ENCODE peak calls at places on chromosome 22, in nine cellular contexts. X, C, T, Z, L, G, O, M and N are unnamed samples.

GRCh38 chr22:24510694-24511625 is 15.8 kb downstream of the UPB1 start:
- DNase-seq in X (no peak), T (peak; percentile 80), G (no peak), C (peak; percentile 58), L (peak; percentile 63), O (no peak), M (no peak), Z (peak; percentile 58), N (peak; percentile 35)

GRCh38 chr22:27115816-27116256 is 458.4 kb downstream of the MIAT start:
- DNase-seq in C (no peak), L (no peak), G (no peak), Z (no peak), O (no peak), X (no peak), M (no peak), T (peak; percentile 83), N (peak; percentile 63)

GRCh38 chr22:40426671-40427070 is 56.3 kb downstream of the SGSM3 start:
- DNase-seq in M (no peak), L (no peak), C (no peak), T (peak; percentile 41), X (no peak), O (no peak), G (no peak), Z (no peak), N (no peak)

GRCh38 chr22:45885941-45886395 is 91.0 kb downstream of the WNT7B start:
- DNase-seq in X (no peak), G (no peak), T (no peak), O (peak; percentile 10), M (no peak), C (no peak), Z (peak; percentile 19), L (no peak), N (no peak)

GRCh38 chr22:39439170-39439569 is 17.6 kb upstream of the MGAT3 start:
- DNase-seq in G (no peak), X (no peak), T (peak; percentile 86), M (no peak), O (no peak), L (no peak), C (no peak), Z (no peak), N (peak; percentile 71)

GRCh38 chr22:28477556-28477955 is 202.1 kb downstream of the TTC28 start:
- DNase-seq in Z (no peak), T (no peak), L (no peak), X (no peak), C (no peak), G (no peak), O (no peak), M (no peak), N (peak; percentile 56)

GRCh38 chr22:46374663-46375474 is 39.4 kb downstream of the TRMU start:
- DNase-seq in M (no peak), T (no peak), O (no peak), L (no peak), Z (peak; percentile 21), C (peak; percentile 78), G (peak; percentile 97), X (no peak), N (peak; percentile 37)

GRCh38 chr22:33271390-33272161 is 213.4 kb upstream of the SYN3 start:
- DNase-seq in O (peak; percentile 35), G (peak; percentile 71), T (peak; percentile 4), C (peak; percentile 51), L (no peak), Z (peak; percentile 81), X (no peak), M (peak; percentile 13), N (no peak)

GRCh38 chr22:40844951-40845350 is 11.5 kb downstream of the ST13 start:
- DNase-seq in G (no peak), Z (no peak), O (no peak), C (no peak), X (no peak), L (no peak), T (no peak), M (no peak), N (no peak)

GRCh38 chr22:47328550-47329243 is 566.2 kb downstream of the TBC1D22A start:
- DNase-seq in T (peak; percentile 70), G (no peak), X (peak; percentile 56), O (no peak), C (no peak), L (no peak), M (no peak), Z (no peak), N (peak; percentile 9)

GRCh38 chr22:17120711-17121234 is 387 bp downstream of the TMEM121B start:
- DNase-seq in C (no peak), T (no peak), M (peak; percentile 76), G (no peak), X (no peak), L (peak; percentile 64), Z (no peak), O (no peak), N (peak; percentile 13)

GRCh38 chr22:43042101-43042780 is 27.3 kb upstream of the PACSIN2 start:
- DNase-seq in Z (no peak), G (peak; percentile 47), X (no peak), C (no peak), M (peak; percentile 17), O (no peak), T (no peak), L (no peak), N (peak; percentile 37)

GRCh38 chr22:23176645-23177027 is 3.7 kb upstream of the BCR start:
- DNase-seq in O (no peak), T (no peak), L (no peak), M (no peak), X (no peak), C (no peak), G (no peak), Z (no peak), N (no peak)
- H3K4me3 ChIP-seq in O (no peak overlapping the region), T (no peak overlapping the region), L (no peak overlapping the region), M (no peak overlapping the region), X (no peak overlapping the region), C (no peak overlapping the region), G (no peak overlapping the region), Z (no peak overlapping the region), N (no peak overlapping the region)

GRCh38 chr22:20175597-20175900 is 24.7 kb upstream of the CCDC188 start:
- DNase-seq in M (no peak), L (no peak), X (no peak), O (no peak), Z (no peak), G (no peak), T (no peak), C (no peak), N (no peak)

GRCh38 chr22:20173720-20174119 is 22.9 kb upstream of the CCDC188 start:
- DNase-seq in Z (no peak), C (no peak), L (no peak), G (no peak), O (no peak), M (peak; percentile 31), T (no peak), X (no peak), N (no peak)

GRCh38 chr22:20176421-20177060 is 25.7 kb upstream of the CCDC188 start:
- DNase-seq in C (no peak), L (no peak), T (no peak), X (no peak), G (no peak), O (no peak), M (no peak), Z (no peak), N (no peak)

GRCh38 chr22:20173246-20173645 is 22.4 kb upstream of the CCDC188 start:
- DNase-seq in M (no peak), G (no peak), Z (no peak), L (no peak), O (no peak), C (no peak), X (no peak), T (no peak), N (no peak)

GRCh38 chr22:20174785-20175596 is 24.1 kb upstream of the CCDC188 start:
- DNase-seq in O (no peak), T (peak; percentile 31), M (peak; percentile 62), Z (no peak), G (no peak), C (no peak), X (no peak), L (peak; percentile 38), N (no peak)
- TF ChIP-seq CTCF in O (no peak), T (peak; percentile 55), M (peak; percentile 44), Z (no peak), G (peak; percentile 50), C (no peak), X (no peak), L (peak; percentile 23), N (no peak)

DNA sequence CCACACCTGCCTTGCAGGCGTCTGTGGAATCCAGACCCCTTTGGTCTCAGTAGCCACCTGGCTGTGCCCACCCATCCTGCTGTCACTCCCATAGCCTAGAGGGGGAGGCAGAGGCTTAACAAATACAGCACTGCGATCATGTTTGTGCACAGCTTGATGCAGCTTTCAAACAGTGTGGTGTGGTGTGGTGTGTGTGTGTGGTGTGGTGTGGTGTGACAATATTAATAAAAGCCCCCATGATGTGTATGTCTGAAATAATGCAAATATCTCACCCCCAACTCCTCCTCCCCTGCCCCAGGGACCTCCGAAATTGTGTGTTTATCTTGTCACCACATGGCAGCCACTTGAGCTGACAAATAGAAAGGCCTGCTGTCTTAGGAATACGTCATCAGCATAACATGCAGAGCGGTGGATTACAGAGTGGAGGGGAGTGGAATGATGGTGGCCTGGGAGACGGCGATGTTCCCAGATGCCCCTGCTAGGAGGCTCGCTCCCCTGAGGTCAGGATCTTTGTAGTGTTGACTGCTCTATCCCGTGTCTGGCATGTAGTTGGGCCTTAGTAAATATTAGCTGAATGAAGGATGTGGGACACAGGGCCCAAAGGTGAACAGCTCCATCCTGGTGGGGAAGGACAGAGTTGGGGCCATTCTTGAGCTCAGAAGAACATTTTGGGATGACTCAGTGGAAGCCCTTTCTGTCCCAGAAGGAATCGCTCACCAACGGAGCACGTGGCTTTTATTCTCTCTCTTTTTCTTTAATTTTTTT is 2.8 kb downstream of the PDXP start:
- DNase-seq in O (no peak), X (no peak), T (peak; percentile 83), Z (no peak), G (no peak), L (peak; percentile 59), M (peak; percentile 47), C (no peak), N (no peak)
- H3K4me3 ChIP-seq in O (no peak overlapping the region), X (no peak overlapping the region), T (no peak overlapping the region), Z (peak overlapping the region; percentile 85), G (no peak overlapping the region), L (no peak overlapping the region), M (no peak overlapping the region), C (no peak overlapping the region), N (no peak overlapping the region)

GRCh38 chr22:37733625-37734401 is 37.0 kb downstream of the TRIOBP start:
- DNase-seq in Z (no peak), T (no peak), X (no peak), O (peak; percentile 26), M (no peak), G (no peak), L (no peak), C (no peak), N (no peak)

GRCh38 chr22:37732699-37733607 is 36.1 kb downstream of the TRIOBP start:
- DNase-seq in T (no peak), L (no peak), X (no peak), O (peak; percentile 38), G (no peak), M (no peak), Z (no peak), C (no peak), N (no peak)

GRCh38 chr22:37734402-37734700 is 37.5 kb downstream of the TRIOBP start:
- DNase-seq in G (no peak), Z (no peak), T (no peak), L (no peak), M (no peak), C (no peak), O (peak; percentile 51), X (no peak), N (no peak)

GRCh38 chr22:37731804-37732471 is 35.1 kb downstream of the TRIOBP start:
- DNase-seq in T (no peak), L (no peak), X (no peak), Z (no peak), C (no peak), O (no peak), G (no peak), M (no peak), N (no peak)

GRCh38 chr22:37735054-37735453 is 38.2 kb downstream of the TRIOBP start:
- DNase-seq in O (peak; percentile 43), X (no peak), C (peak; percentile 63), G (no peak), L (peak; percentile 75), M (peak; percentile 84), T (peak; percentile 42), Z (peak; percentile 77), N (no peak)
- TF ChIP-seq CTCF in O (no peak), X (no peak), C (peak; percentile 17), G (peak; percentile 57), L (peak; percentile 27), M (peak; percentile 66), T (peak; percentile 63), Z (peak; percentile 60), N (peak; percentile 10)